ENCODE peak calls at places on chromosomes 2 and 18, in four cellular contexts. One of them, this sample, is unnamed. For H3K36me3, the result is how much of the 10 kb centered on the place peaks cover.

GRCh38 chr2:99780276-99780675 is 290.5 kb upstream of the REV1 start:
- DNase-seq in kidney epithelial cell: no peak
- DNase-seq in GM23248: no peak
- DNase-seq in BE2C: no peak
- DNase-seq in this sample: no peak

GRCh38 chr18:46497129-46497528 is 159.9 kb downstream of the LOXHD1 start:
- DNase-seq in kidney epithelial cell: no peak
- DNase-seq in GM23248: peak
- DNase-seq in BE2C: no peak
- DNase-seq in this sample: peak

GRCh38 chr2:179991344-179991743 is 15.8 kb downstream of the CWC22 start:
- DNase-seq in kidney epithelial cell: no peak
- DNase-seq in GM23248: peak
- DNase-seq in BE2C: no peak
- DNase-seq in this sample: peak

GRCh38 chr2:74146929-74147728 is 583 bp downstream of the BOLA3 start:
- DNase-seq in kidney epithelial cell: no peak
- DNase-seq in GM23248: peak
- DNase-seq in BE2C: no peak
- DNase-seq in this sample: no peak

GRCh38 chr18:35231052-35231451 is 9.8 kb upstream of the ZNF397 start:
- DNase-seq in kidney epithelial cell: peak
- DNase-seq in GM23248: peak
- DNase-seq in BE2C: peak
- DNase-seq in this sample: peak

GRCh38 chr2:238742066-238742465 is 105.8 kb upstream of the TWIST2 start:
- DNase-seq in kidney epithelial cell: no peak
- DNase-seq in GM23248: peak
- DNase-seq in BE2C: no peak
- DNase-seq in this sample: no peak

GRCh38 chr2:230929381-230930148 is 4.5 kb upstream of the GPR55 start:
- DNase-seq in kidney epithelial cell: no peak
- DNase-seq in GM23248: no peak
- DNase-seq in BE2C: no peak
- DNase-seq in this sample: no peak

GRCh38 chr2:241559489-241560180 is 1.1 kb downstream of the BOK start:
- DNase-seq in kidney epithelial cell: no peak
- DNase-seq in GM23248: peak
- DNase-seq in BE2C: no peak
- DNase-seq in this sample: peak

GRCh38 chr2:168246072-168246482 is 1.3 kb downstream of the STK39 start:
- DNase-seq in kidney epithelial cell: no peak
- DNase-seq in GM23248: no peak
- DNase-seq in BE2C: no peak
- DNase-seq in this sample: no peak

GRCh38 chr2:17538022-17538843 is 2.3 kb upstream of the VSNL1 start:
- DNase-seq in kidney epithelial cell: no peak
- DNase-seq in GM23248: peak
- DNase-seq in BE2C: no peak
- DNase-seq in this sample: peak

GRCh38 chr2:149192425-149192824 is 138.0 kb upstream of the LYPD6 start:
- DNase-seq in kidney epithelial cell: no peak
- DNase-seq in GM23248: peak
- DNase-seq in BE2C: no peak
- DNase-seq in this sample: no peak

GRCh38 chr2:83991992-83992391 is 467.1 kb downstream of the SUCLG1 start:
- DNase-seq in kidney epithelial cell: peak
- DNase-seq in GM23248: no peak
- DNase-seq in BE2C: no peak
- DNase-seq in this sample: no peak

GRCh38 chr18:3340015-3340681 is 78.2 kb downstream of the MYL12B start:
- DNase-seq in kidney epithelial cell: no peak
- DNase-seq in GM23248: peak
- DNase-seq in BE2C: no peak
- DNase-seq in this sample: peak

GRCh38 chr2:55245411-55245810 is 12.9 kb downstream of the RPS27A start:
- DNase-seq in kidney epithelial cell: no peak
- DNase-seq in GM23248: no peak
- DNase-seq in BE2C: no peak
- DNase-seq in this sample: no peak

GRCh38 chr2:55242617-55243016 is 10.1 kb downstream of the RPS27A start:
- DNase-seq in kidney epithelial cell: no peak
- DNase-seq in GM23248: no peak
- DNase-seq in BE2C: no peak
- DNase-seq in this sample: no peak

GRCh38 chr2:55252830-55253229 is 16.2 kb downstream of the MTIF2 start:
- DNase-seq in kidney epithelial cell: no peak
- DNase-seq in GM23248: no peak
- DNase-seq in BE2C: no peak
- DNase-seq in this sample: no peak

DNA sequence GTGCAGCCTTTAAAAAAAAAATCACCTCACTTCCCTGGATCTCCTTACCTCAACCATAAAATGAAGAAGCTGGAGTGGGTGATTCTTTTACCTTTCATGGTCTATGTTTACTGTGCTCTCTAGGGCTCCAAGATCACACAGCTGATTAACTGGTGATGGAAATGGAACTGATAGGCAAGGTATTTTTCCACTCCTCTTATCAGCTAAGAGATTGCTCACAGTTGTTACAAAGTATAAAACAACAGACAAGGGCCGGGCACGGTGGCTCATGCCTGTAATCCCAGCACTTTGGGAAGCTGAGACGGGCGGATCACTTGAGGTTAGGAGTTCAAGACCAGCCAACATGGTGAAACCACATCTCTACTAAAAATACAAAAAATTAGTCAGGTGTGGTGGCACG is 14.5 kb downstream of the RPS27A start:
- DNase-seq in kidney epithelial cell: no peak
- DNase-seq in GM23248: no peak
- DNase-seq in BE2C: no peak
- DNase-seq in this sample: no peak
- H3K36me3 ChIP-seq in kidney epithelial cell: under half
- H3K36me3 ChIP-seq in GM23248: under half
- H3K36me3 ChIP-seq in BE2C: under half
- H3K36me3 ChIP-seq in this sample: under half

GRCh38 chr2:240500561-240501423 is 57.0 kb downstream of the ANKMY1 start:
- DNase-seq in kidney epithelial cell: no peak
- DNase-seq in GM23248: no peak
- DNase-seq in BE2C: no peak
- DNase-seq in this sample: no peak
- H3K36me3 ChIP-seq in kidney epithelial cell: under half
- H3K36me3 ChIP-seq in GM23248: under half
- H3K36me3 ChIP-seq in BE2C: under half
- H3K36me3 ChIP-seq in this sample: under half

GRCh38 chr2:157733263-157733662 is 104.6 kb upstream of the ACVR1C start:
- DNase-seq in kidney epithelial cell: no peak
- DNase-seq in GM23248: no peak
- DNase-seq in BE2C: no peak
- DNase-seq in this sample: no peak

GRCh38 chr2:157737636-157738035 is 109.0 kb upstream of the ACVR1C start:
- DNase-seq in kidney epithelial cell: no peak
- DNase-seq in GM23248: no peak
- DNase-seq in BE2C: no peak
- DNase-seq in this sample: no peak

GRCh38 chr2:157732596-157732995 is 103.9 kb upstream of the ACVR1C start:
- DNase-seq in kidney epithelial cell: no peak
- DNase-seq in GM23248: peak
- DNase-seq in BE2C: no peak
- DNase-seq in this sample: no peak

DNA sequence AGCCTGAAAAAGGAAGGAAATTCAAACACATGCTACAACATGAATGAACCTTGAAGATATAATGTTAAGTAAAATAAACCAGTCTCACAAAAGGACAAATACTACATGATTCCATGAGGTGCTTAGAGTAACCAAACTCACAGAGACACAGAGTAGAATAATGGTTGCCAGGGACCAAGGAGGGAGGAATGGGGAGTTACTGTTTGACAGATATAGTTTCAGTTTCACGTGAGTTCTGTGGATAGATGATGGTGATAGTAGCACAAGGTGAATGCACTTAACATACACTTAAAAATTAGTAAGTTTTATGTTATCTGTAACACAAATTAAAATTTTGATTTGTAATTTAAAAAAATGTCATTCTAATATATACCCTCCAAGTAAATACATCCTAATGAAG is 106.9 kb upstream of the ACVR1C start:
- DNase-seq in kidney epithelial cell: no peak
- DNase-seq in GM23248: no peak
- DNase-seq in BE2C: no peak
- DNase-seq in this sample: no peak
- H3K36me3 ChIP-seq in kidney epithelial cell: under half
- H3K36me3 ChIP-seq in GM23248: under half
- H3K36me3 ChIP-seq in BE2C: under half
- H3K36me3 ChIP-seq in this sample: under half

GRCh38 chr2:45224321-45224995 is 215.2 kb upstream of the SIX2 start:
- DNase-seq in kidney epithelial cell: no peak
- DNase-seq in GM23248: no peak
- DNase-seq in BE2C: no peak
- DNase-seq in this sample: no peak
- H3K36me3 ChIP-seq in kidney epithelial cell: under half
- H3K36me3 ChIP-seq in GM23248: under half
- H3K36me3 ChIP-seq in BE2C: under half
- H3K36me3 ChIP-seq in this sample: under half

DNA sequence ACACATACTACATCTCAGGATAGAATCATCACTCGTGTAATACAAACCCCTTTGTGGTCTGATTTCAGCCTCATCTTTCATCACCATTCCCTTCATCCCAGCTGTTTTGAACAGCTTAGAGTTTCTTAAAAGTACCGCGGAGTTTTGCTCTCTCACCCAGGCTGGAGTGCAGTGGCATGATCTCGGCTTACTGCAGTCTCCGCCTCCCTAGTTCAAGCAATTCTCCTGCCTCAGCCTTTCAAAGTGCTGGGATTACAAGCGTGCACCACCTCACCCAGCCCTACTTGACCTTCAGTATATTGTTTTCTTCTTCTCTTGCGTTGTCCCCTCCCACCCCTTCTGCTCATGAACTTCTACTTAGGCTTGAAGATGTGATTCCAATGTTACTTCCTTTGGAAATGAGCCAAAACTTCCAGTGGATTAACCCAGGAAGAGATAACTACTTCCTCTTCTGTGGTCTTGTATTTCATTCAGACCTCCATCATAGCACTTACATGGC is 15.8 kb downstream of the ERLEC1 start:
- DNase-seq in kidney epithelial cell: no peak
- DNase-seq in GM23248: no peak
- DNase-seq in BE2C: no peak
- DNase-seq in this sample: no peak
- H3K36me3 ChIP-seq in kidney epithelial cell: under half
- H3K36me3 ChIP-seq in GM23248: half or more
- H3K36me3 ChIP-seq in BE2C: under half
- H3K36me3 ChIP-seq in this sample: under half

GRCh38 chr2:216119986-216120385 is 10.8 kb downstream of the XRCC5 start:
- DNase-seq in kidney epithelial cell: no peak
- DNase-seq in GM23248: no peak
- DNase-seq in BE2C: no peak
- DNase-seq in this sample: no peak

GRCh38 chr2:216118474-216118873 is 9.3 kb downstream of the XRCC5 start:
- DNase-seq in kidney epithelial cell: no peak
- DNase-seq in GM23248: peak
- DNase-seq in BE2C: no peak
- DNase-seq in this sample: no peak

GRCh38 chr2:216117566-216117965 is 8.4 kb downstream of the XRCC5 start:
- DNase-seq in kidney epithelial cell: no peak
- DNase-seq in GM23248: peak
- DNase-seq in BE2C: no peak
- DNase-seq in this sample: no peak

GRCh38 chr2:216121255-216121654 is 12.1 kb downstream of the XRCC5 start:
- DNase-seq in kidney epithelial cell: no peak
- DNase-seq in GM23248: no peak
- DNase-seq in BE2C: no peak
- DNase-seq in this sample: no peak

GRCh38 chr2:216119144-216119543 is 10.0 kb downstream of the XRCC5 start:
- DNase-seq in kidney epithelial cell: no peak
- DNase-seq in GM23248: no peak
- DNase-seq in BE2C: no peak
- DNase-seq in this sample: no peak
- H3K36me3 ChIP-seq in kidney epithelial cell: under half
- H3K36me3 ChIP-seq in GM23248: half or more
- H3K36me3 ChIP-seq in BE2C: half or more
- H3K36me3 ChIP-seq in this sample: half or more

GRCh38 chr18:26014462-26014861 is 76.0 kb downstream of the SS18 start:
- DNase-seq in kidney epithelial cell: no peak
- DNase-seq in GM23248: no peak
- DNase-seq in BE2C: no peak
- DNase-seq in this sample: no peak
- H3K36me3 ChIP-seq in kidney epithelial cell: under half
- H3K36me3 ChIP-seq in GM23248: half or more
- H3K36me3 ChIP-seq in BE2C: under half
- H3K36me3 ChIP-seq in this sample: half or more

GRCh38 chr2:190994148-190994547 is 19.8 kb downstream of the STAT1 start:
- DNase-seq in kidney epithelial cell: no peak
- DNase-seq in GM23248: no peak
- DNase-seq in BE2C: no peak
- DNase-seq in this sample: no peak
- H3K36me3 ChIP-seq in kidney epithelial cell: under half
- H3K36me3 ChIP-seq in GM23248: half or more
- H3K36me3 ChIP-seq in BE2C: half or more
- H3K36me3 ChIP-seq in this sample: under half

GRCh38 chr2:134446431-134447091 is 192.7 kb downstream of the MGAT5 start:
- DNase-seq in kidney epithelial cell: no peak
- DNase-seq in GM23248: peak
- DNase-seq in BE2C: no peak
- DNase-seq in this sample: no peak
- H3K36me3 ChIP-seq in kidney epithelial cell: under half
- H3K36me3 ChIP-seq in GM23248: under half
- H3K36me3 ChIP-seq in BE2C: under half
- H3K36me3 ChIP-seq in this sample: under half